ENCODE peak calls at places on chromosome 7, in eight cellular contexts. G is GM23338, E is GM23248, W is hepatocyte, A is OCI-LY7, C is HCT116, N is MM.1S, Y is SK-N-SH. O is an unnamed sample. For H3K9me2 and H3K4me1, the result is how much of the 10 kb centered on the place peaks cover.

GRCh38 chr7:42107484-42107883 is 129.5 kb downstream of the GLI3 start:
- DNase-seq in G (peak), E (peak), W (peak), A (no peak), C (no peak), N (no peak), Y (no peak), O (peak)

GRCh38 chr7:28835800-28836199 is 122.3 kb downstream of the TRIL start:
- DNase-seq in G (no peak), E (peak), W (no peak), A (no peak), C (no peak), N (peak), Y (no peak), O (peak)

GRCh38 chr7:116501425-116502167 is 2.1 kb downstream of the CAV2 start:
- DNase-seq in G (no peak), E (peak), W (peak), A (no peak), C (no peak), N (peak), Y (no peak), O (peak)

GRCh38 chr7:157671358-157672255 is 334.8 kb downstream of the DNAJB6 start:
- DNase-seq in G (no peak), E (no peak), W (no peak), A (no peak), C (no peak), N (no peak), Y (no peak), O (no peak)

GRCh38 chr7:31137234-31137633 is 85.1 kb downstream of the ADCYAP1R1 start:
- DNase-seq in G (no peak), E (no peak), W (no peak), A (no peak), C (no peak), N (no peak), Y (no peak), O (no peak)

GRCh38 chr7:43771128-43771527 is 12.6 kb downstream of the BLVRA start:
- DNase-seq in G (no peak), E (no peak), W (no peak), A (no peak), C (no peak), N (no peak), Y (no peak), O (no peak)

GRCh38 chr7:4834601-4835397 is 27.0 kb downstream of the PAPOLB start:
- DNase-seq in G (no peak), E (no peak), W (no peak), A (no peak), C (no peak), N (no peak), Y (no peak), O (no peak)

GRCh38 chr7:117796889-117797288 is 76.4 kb downstream of the CTTNBP2 start:
- DNase-seq in G (peak), E (no peak), W (no peak), A (no peak), C (no peak), N (no peak), Y (no peak), O (no peak)

GRCh38 chr7:151857412-151857811 is 19.5 kb downstream of the PRKAG2 start:
- DNase-seq in G (no peak), E (no peak), W (no peak), A (no peak), C (no peak), N (no peak), Y (no peak), O (no peak)

GRCh38 chr7:129298268-129298893 is 73.6 kb downstream of the AHCYL2 start:
- DNase-seq in G (peak), E (peak), W (peak), A (peak), C (peak), N (peak), Y (peak), O (peak)

GRCh38 chr7:81457858-81458522 is 311.9 kb downstream of the HGF start:
- DNase-seq in G (peak), E (peak), W (peak), A (peak), C (peak), N (peak), Y (no peak), O (peak)

GRCh38 chr7:155964543-155964942 is 152.3 kb upstream of the SHH start:
- DNase-seq in G (no peak), E (no peak), W (no peak), A (no peak), C (peak), N (no peak), Y (no peak), O (no peak)

GRCh38 chr7:92366730-92367129 is 80.6 kb upstream of the GATAD1 start:
- DNase-seq in G (no peak), E (peak), W (no peak), A (no peak), C (no peak), N (no peak), Y (no peak), O (no peak)

GRCh38 chr7:27548304-27548703 is 114.4 kb downstream of the HIBADH start:
- DNase-seq in G (no peak), E (no peak), W (no peak), A (no peak), C (no peak), N (no peak), Y (no peak), O (peak)

GRCh38 chr7:91784469-91784868 is 96.0 kb downstream of the MTERF1 start:
- DNase-seq in G (no peak), E (peak), W (peak), A (peak), C (peak), N (peak), Y (peak), O (peak)

GRCh38 chr7:100826546-100827329 is 585 bp downstream of the EPHB4 start:
- DNase-seq in G (peak), E (no peak), W (no peak), A (no peak), C (no peak), N (no peak), Y (no peak), O (no peak)

GRCh38 chr7:154310114-154310513 is 257.9 kb downstream of the DPP6 start:
- DNase-seq in G (no peak), E (no peak), W (no peak), A (no peak), C (no peak), N (no peak), Y (no peak), O (no peak)

GRCh38 chr7:65477326-65477725 is 103.7 kb downstream of the ZNF92 start:
- DNase-seq in G (peak), E (peak), W (peak), A (peak), C (peak), N (no peak), Y (peak), O (peak)

GRCh38 chr7:103929808-103930415 is 59.5 kb downstream of the RELN start:
- DNase-seq in G (no peak), E (no peak), W (no peak), A (no peak), C (no peak), N (no peak), Y (no peak), O (peak)

GRCh38 chr7:77327067-77327931 is 88.8 kb downstream of the GSAP start:
- DNase-seq in G (no peak), E (peak), W (peak), A (no peak), C (no peak), N (peak), Y (peak), O (peak)

GRCh38 chr7:66047426-66047825 is 28.2 kb upstream of the ASL start:
- DNase-seq in G (no peak), E (peak), W (peak), A (no peak), C (peak), N (no peak), Y (no peak), O (peak)

GRCh38 chr7:40477094-40477493 is 342.3 kb downstream of the SUGCT start:
- DNase-seq in G (no peak), E (no peak), W (no peak), A (no peak), C (no peak), N (no peak), Y (no peak), O (peak)

GRCh38 chr7:106820321-106821217 is 44.5 kb upstream of the PIK3CG start:
- DNase-seq in G (no peak), E (no peak), W (no peak), A (no peak), C (no peak), N (no peak), Y (no peak), O (no peak)

GRCh38 chr7:145848691-145849090 is 267.9 kb upstream of the CNTNAP2 start:
- DNase-seq in G (peak), E (no peak), W (peak), A (peak), C (no peak), N (peak), Y (peak), O (peak)

GRCh38 chr7:85719981-85720963 is 533.4 kb upstream of the SEMA3D start:
- DNase-seq in G (peak), E (peak), W (peak), A (no peak), C (no peak), N (no peak), Y (no peak), O (peak)

GRCh38 chr7:25069900-25070443 is 55.1 kb downstream of the CYCS start:
- DNase-seq in G (peak), E (peak), W (peak), A (peak), C (peak), N (peak), Y (peak), O (peak)

GRCh38 chr7:118492466-118492865 is 268.0 kb downstream of the ANKRD7 start:
- DNase-seq in G (no peak), E (no peak), W (no peak), A (no peak), C (no peak), N (no peak), Y (no peak), O (no peak)

GRCh38 chr7:138243430-138243829 is 167.2 kb downstream of the AKR1D1 start:
- DNase-seq in G (peak), E (no peak), W (peak), A (no peak), C (no peak), N (no peak), Y (no peak), O (peak)

GRCh38 chr7:47621347-47621746 is 39.4 kb upstream of the TNS3 start:
- DNase-seq in G (no peak), E (no peak), W (no peak), A (no peak), C (no peak), N (no peak), Y (no peak), O (no peak)

GRCh38 chr7:47614450-47614849 is 32.5 kb upstream of the TNS3 start:
- DNase-seq in G (no peak), E (no peak), W (no peak), A (no peak), C (no peak), N (peak), Y (no peak), O (no peak)

GRCh38 chr7:47619806-47620205 is 37.9 kb upstream of the TNS3 start:
- DNase-seq in G (no peak), E (no peak), W (no peak), A (no peak), C (no peak), N (no peak), Y (no peak), O (no peak)

GRCh38 chr7:47621985-47622561 is 40.2 kb upstream of the TNS3 start:
- DNase-seq in G (no peak), E (no peak), W (no peak), A (peak), C (no peak), N (no peak), Y (no peak), O (no peak)

GRCh38 chr7:47617131-47617530 is 35.2 kb upstream of the TNS3 start:
- DNase-seq in G (no peak), E (no peak), W (no peak), A (no peak), C (no peak), N (no peak), Y (no peak), O (no peak)
- H3K9me2 ChIP-seq in G (under half), E (under half), W (under half), A (under half), C (under half), N (under half), Y (under half), O (under half)

GRCh38 chr7:110870926-110871325 is 220.0 kb upstream of the LRRN3 start:
- DNase-seq in G (peak), E (no peak), W (no peak), A (no peak), C (no peak), N (no peak), Y (no peak), O (no peak)
- H3K4me1 ChIP-seq in G (under half), E (under half), W (under half), A (under half), C (under half), N (under half), Y (under half), O (under half)

GRCh38 chr7:149872419-149873073 is 1.2 kb upstream of the ATP6V0E2 start:
- DNase-seq in G (peak), E (peak), W (peak), A (peak), C (no peak), N (no peak), Y (peak), O (peak)
- TF ChIP-seq EZH2phosphoT487 in G (no peak), E (no peak), W (no peak), A (no peak), C (no peak), N (no peak), Y (no peak), O (no peak)

GRCh38 chr7:107907790-107908189 is 16.8 kb downstream of the DLD start:
- DNase-seq in G (no peak), E (no peak), W (no peak), A (no peak), C (no peak), N (no peak), Y (no peak), O (no peak)
- H3K9me2 ChIP-seq in G (under half), E (under half), W (under half), A (under half), C (under half), N (under half), Y (under half), O (under half)

GRCh38 chr7:94296886-94297285 is 97.8 kb upstream of the COL1A2 start:
- DNase-seq in G (no peak), E (peak), W (no peak), A (no peak), C (no peak), N (no peak), Y (no peak), O (no peak)

GRCh38 chr7:94295805-94296204 is 98.9 kb upstream of the COL1A2 start:
- DNase-seq in G (no peak), E (peak), W (peak), A (no peak), C (no peak), N (no peak), Y (peak), O (peak)

GRCh38 chr7:94298943-94299342 is 95.8 kb upstream of the COL1A2 start:
- DNase-seq in G (no peak), E (peak), W (no peak), A (no peak), C (no peak), N (no peak), Y (no peak), O (no peak)

GRCh38 chr7:94294471-94295131 is 100.1 kb upstream of the COL1A2 start:
- DNase-seq in G (no peak), E (peak), W (no peak), A (no peak), C (no peak), N (no peak), Y (no peak), O (no peak)

GRCh38 chr7:94297397-94297838 is 97.3 kb upstream of the COL1A2 start:
- DNase-seq in G (no peak), E (peak), W (peak), A (no peak), C (no peak), N (no peak), Y (no peak), O (peak)
- H3K4me1 ChIP-seq in G (under half), E (half or more), W (under half), A (under half), C (under half), N (under half), Y (half or more), O (under half)

DNA sequence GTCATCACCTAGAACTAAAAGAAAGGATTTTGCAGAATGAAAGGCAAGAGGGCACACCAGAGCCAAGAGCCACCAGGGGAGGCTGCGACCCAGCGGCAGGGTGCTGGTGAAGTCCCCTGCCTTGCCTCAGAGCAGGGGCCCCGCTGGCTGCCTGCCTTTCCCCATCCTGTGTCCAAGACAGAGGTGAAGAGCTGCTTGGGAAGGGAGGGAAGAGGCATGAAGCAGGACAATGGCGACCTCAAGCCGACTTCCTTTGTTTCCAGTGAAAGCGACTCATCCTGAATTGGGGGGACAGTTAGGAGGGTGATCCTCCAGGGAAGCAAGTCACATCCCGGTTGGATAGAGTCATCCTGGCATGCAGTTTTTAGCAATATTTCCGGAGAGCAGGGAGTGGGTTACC is 255.5 kb upstream of the YAE1 start:
- DNase-seq in G (peak), E (no peak), W (no peak), A (no peak), C (no peak), N (no peak), Y (no peak), O (no peak)
- TF ChIP-seq EZH2phosphoT487 in G (no peak), E (no peak), W (no peak), A (no peak), C (no peak), N (no peak), Y (no peak), O (no peak)

GRCh38 chr7:48296976-48297375 is 125.7 kb downstream of the ABCA13 start:
- DNase-seq in G (no peak), E (no peak), W (no peak), A (no peak), C (no peak), N (no peak), Y (no peak), O (no peak)

GRCh38 chr7:48301201-48301600 is 129.9 kb downstream of the ABCA13 start:
- DNase-seq in G (no peak), E (peak), W (no peak), A (no peak), C (no peak), N (no peak), Y (no peak), O (no peak)

GRCh38 chr7:48299580-48300169 is 128.4 kb downstream of the ABCA13 start:
- DNase-seq in G (peak), E (peak), W (peak), A (peak), C (peak), N (peak), Y (peak), O (peak)

GRCh38 chr7:48298779-48299178 is 127.5 kb downstream of the ABCA13 start:
- DNase-seq in G (no peak), E (peak), W (no peak), A (no peak), C (no peak), N (peak), Y (no peak), O (peak)

DNA sequence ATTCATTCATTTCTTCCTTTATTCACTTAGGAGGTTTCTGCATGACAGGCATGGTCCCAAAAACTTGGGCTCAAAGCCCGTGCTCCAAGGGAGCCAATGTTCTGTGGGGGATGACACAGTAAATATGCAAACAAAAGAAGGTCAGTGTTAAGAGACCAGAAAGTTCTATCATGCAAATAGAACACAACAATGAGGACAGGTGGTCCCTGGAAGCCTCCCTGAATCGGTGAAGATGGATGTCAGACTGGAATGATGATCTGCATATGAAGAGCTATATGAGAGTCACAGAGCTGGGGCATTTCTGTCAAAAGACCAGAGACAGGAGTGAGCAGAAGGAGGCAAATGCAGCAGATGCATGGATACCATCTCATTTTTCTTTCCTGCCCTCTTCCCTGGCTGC is 129.0 kb downstream of the ABCA13 start:
- DNase-seq in G (peak), E (no peak), W (no peak), A (no peak), C (no peak), N (no peak), Y (no peak), O (no peak)
- H3K9me2 ChIP-seq in G (under half), E (under half), W (under half), A (under half), C (under half), N (under half), Y (under half), O (under half)

GRCh38 chr7:22725585-22725984 is 1.4 kb upstream of the IL6 start:
- DNase-seq in G (peak), E (peak), W (no peak), A (peak), C (peak), N (peak), Y (peak), O (peak)

GRCh38 chr7:22724861-22725260 is 2.1 kb upstream of the IL6 start:
- DNase-seq in G (no peak), E (no peak), W (no peak), A (no peak), C (no peak), N (no peak), Y (no peak), O (no peak)

GRCh38 chr7:22728416-22729029 is 1.5 kb downstream of the IL6 start:
- DNase-seq in G (peak), E (peak), W (peak), A (peak), C (peak), N (peak), Y (no peak), O (peak)

GRCh38 chr7:22726849-22727792 is at the start of gene IL6:
- DNase-seq in G (peak), E (peak), W (peak), A (no peak), C (no peak), N (no peak), Y (peak), O (peak)

DNA sequence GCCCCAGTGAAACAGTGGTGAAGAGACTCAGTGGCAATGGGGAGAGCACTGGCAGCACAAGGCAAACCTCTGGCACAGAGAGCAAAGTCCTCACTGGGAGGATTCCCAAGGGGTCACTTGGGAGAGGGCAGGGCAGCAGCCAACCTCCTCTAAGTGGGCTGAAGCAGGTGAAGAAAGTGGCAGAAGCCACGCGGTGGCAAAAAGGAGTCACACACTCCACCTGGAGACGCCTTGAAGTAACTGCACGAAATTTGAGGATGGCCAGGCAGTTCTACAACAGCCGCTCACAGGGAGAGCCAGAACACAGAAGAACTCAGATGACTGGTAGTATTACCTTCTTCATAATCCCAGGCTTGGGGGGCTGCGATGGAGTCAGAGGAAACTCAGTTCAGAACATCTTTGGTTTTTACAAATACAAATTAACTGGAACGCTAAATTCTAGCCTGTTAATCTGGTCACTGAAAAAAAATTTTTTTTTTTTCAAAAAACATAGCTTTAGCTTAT is 603 bp upstream of the IL6 start:
- DNase-seq in G (peak), E (peak), W (peak), A (peak), C (peak), N (peak), Y (peak), O (peak)
- H3K4me1 ChIP-seq in G (under half), E (half or more), W (under half), A (under half), C (under half), N (under half), Y (under half), O (half or more)

GRCh38 chr7:46616636-46617035 is 695.6 kb upstream of the IGFBP3 start:
- DNase-seq in G (no peak), E (peak), W (no peak), A (no peak), C (no peak), N (no peak), Y (no peak), O (peak)
- TF ChIP-seq EZH2phosphoT487 in G (no peak), E (no peak), W (no peak), A (no peak), C (no peak), N (no peak), Y (no peak), O (no peak)

GRCh38 chr7:131533151-131533559 is 23.3 kb downstream of the PODXL start:
- DNase-seq in G (no peak), E (no peak), W (no peak), A (no peak), C (no peak), N (no peak), Y (no peak), O (no peak)

GRCh38 chr7:131536361-131536849 is 20.0 kb downstream of the PODXL start:
- DNase-seq in G (no peak), E (no peak), W (no peak), A (no peak), C (no peak), N (no peak), Y (no peak), O (no peak)

GRCh38 chr7:131537581-131537980 is 18.8 kb downstream of the PODXL start:
- DNase-seq in G (no peak), E (peak), W (no peak), A (no peak), C (no peak), N (no peak), Y (peak), O (no peak)

GRCh38 chr7:131532570-131533091 is 23.8 kb downstream of the PODXL start:
- DNase-seq in G (no peak), E (no peak), W (no peak), A (no peak), C (no peak), N (no peak), Y (no peak), O (no peak)

GRCh38 chr7:131533566-131534561 is 22.6 kb downstream of the PODXL start:
- DNase-seq in G (no peak), E (no peak), W (no peak), A (no peak), C (no peak), N (no peak), Y (no peak), O (no peak)
- H3K9me2 ChIP-seq in G (under half), E (under half), W (under half), A (under half), C (under half), N (under half), Y (under half), O (under half)

O was measured in PC-3.